ENCODE peak calls at places on chromosome 14, in five cellular contexts. U is K562; N is progenitor cell of endocrine pancreas; W is DMS 273 treated with DMSO at 0.1 percent for 48 hours; R is stimulated activated CD8-positive, alpha-beta memory T cell treated with anti-CD3 and anti-CD28 coated beads, Interleukin-7, amount 100 ng/mL, for 1 hour. S is an unnamed sample.

GRCh38 chr14:79412822-79413221 is 798.5 kb downstream of the DIO2 start:
- DNase-seq in N (no peak), R (no peak), U (no peak), W (no peak), S (peak; percentile 17)

GRCh38 chr14:38278035-38278434 is 22.1 kb upstream of the CLEC14A start:
- DNase-seq in N (no peak), W (no peak), R (no peak), U (no peak), S (no peak)

GRCh38 chr14:62118461-62118860 is 356.2 kb downstream of the SNAPC1 start:
- DNase-seq in R (no peak), W (no peak), N (no peak), U (no peak), S (no peak)

GRCh38 chr14:34147461-34147860 is 196.6 kb upstream of the EGLN3 start:
- DNase-seq in N (no peak), W (no peak), U (no peak), R (no peak), S (no peak)

GRCh38 chr14:61720302-61720677 is 25.0 kb downstream of the HIF1A start:
- DNase-seq in W (no peak), R (no peak), N (no peak), U (no peak), S (no peak)

GRCh38 chr14:69985456-69985855 is 106.2 kb downstream of the SMOC1 start:
- DNase-seq in R (no peak), N (no peak), U (no peak), W (no peak), S (no peak)

GRCh38 chr14:66070542-66071319 is 415.4 kb upstream of the CCDC196 start:
- DNase-seq in U (peak; percentile 65), N (peak; percentile 77), R (peak; percentile 56), W (no peak), S (peak; percentile 30)

GRCh38 chr14:103112488-103113243 is 10.6 kb upstream of the TNFAIP2 start:
- DNase-seq in R (no peak), N (no peak), W (no peak), U (no peak), S (peak; percentile 44)

S was measured in NCI-H510A treated with DMSO at 0.1 percent for 48 hours.